ENCODE peak calls at places on chromosomes 13 and 19, in six cellular contexts. P is stimulated activated CD4-positive, alpha-beta T cell treated with anti-CD3 and anti-CD28 coated beads, Interleukin-4, amount 100 ng/mL, for 48 hours; A is skeletal muscle cell; U is right cardiac atrium; V is ACHN; F is SJSA1. M is an unnamed sample.

GRCh38 chr19:55675661-55676354 is 782 bp downstream of the EPN1 start:
- DNase-seq in P (no peak), A (no peak), U (no peak), V (no peak), F (no peak), M (no peak)

GRCh38 chr13:112693831-112694497 is 4.1 kb downstream of the ATP11A start:
- DNase-seq in P (no peak), A (no peak), U (no peak), V (peak), F (no peak), M (no peak)

GRCh38 chr13:110799246-110800236 is 86.0 kb downstream of the ING1 start:
- DNase-seq in P (no peak), A (peak), U (peak), V (no peak), F (peak), M (no peak)

GRCh38 chr19:6056282-6056741 is 54.0 kb downstream of the RFX2 start:
- DNase-seq in P (no peak), A (no peak), U (no peak), V (no peak), F (no peak), M (no peak)

GRCh38 chr13:29140277-29140676 is 320.1 kb downstream of the MTUS2 start:
- DNase-seq in P (no peak), A (peak), U (no peak), V (peak), F (no peak), M (no peak)

GRCh38 chr13:33318744-33319143 is 33.2 kb upstream of the STARD13 start:
- DNase-seq in P (no peak), A (no peak), U (no peak), V (no peak), F (no peak), M (no peak)

GRCh38 chr13:83883061-83883523 is 818 bp upstream of the SLITRK1 start:
- DNase-seq in P (no peak), A (no peak), U (no peak), V (no peak), F (no peak), M (no peak)

GRCh38 chr19:1269478-1270167 is 491 bp downstream of the CIRBP start:
- DNase-seq in P (peak), A (peak), U (peak), V (peak), F (peak), M (peak)

GRCh38 chr19:30117636-30118145 is 175.7 kb downstream of the URI1 start:
- DNase-seq in P (no peak), A (no peak), U (no peak), V (no peak), F (no peak), M (no peak)